ENCODE peak calls at places on chromosome 6, in ten cellular contexts. P is tibial nerve, S is cardiac muscle cell, B is thoracic aorta, G is cardiac fibroblast, C is fibroblast of lung, N is GM12865, L is tibial artery, H is Panc1, K is uterus. W is an unnamed sample.

GRCh38 chr6:45376310-45377040 is 1.3 kb downstream of the SUPT3H start:
- DNase-seq in G (peak; percentile 61), P (no peak), S (peak; percentile 40), B (no peak), K (no peak), C (peak; percentile 67), L (no peak), N (no peak), H (no peak), W (no peak)

GRCh38 chr6:5053038-5053437 is 32.1 kb upstream of the PPP1R3G start:
- DNase-seq in K (no peak), H (no peak), S (no peak), P (no peak), C (peak; percentile 47), G (peak; percentile 55), B (no peak), L (no peak), N (no peak), W (no peak)

GRCh38 chr6:52517502-52518278 is 59.2 kb downstream of the TRAM2 start:
- DNase-seq in G (peak; percentile 98), L (peak; percentile 94), N (peak; percentile 69), K (peak; percentile 94), H (peak; percentile 75), B (peak; percentile 96), P (peak; percentile 55), S (no peak), C (peak; percentile 97), W (peak; percentile 92)

GRCh38 chr6:133184798-133185380 is 56.3 kb upstream of the EYA4 start:
- DNase-seq in G (peak; percentile 62), S (peak; percentile 13), K (no peak), B (no peak), N (peak; percentile 10), H (no peak), C (peak; percentile 23), P (no peak), L (no peak), W (peak; percentile 26)

GRCh38 chr6:97401533-97401932 is 118.5 kb upstream of the MMS22L start:
- DNase-seq in N (no peak), L (no peak), B (no peak), K (no peak), P (no peak), G (peak; percentile 44), S (no peak), C (peak; percentile 86), H (no peak), W (peak; percentile 13)

GRCh38 chr6:76876922-76877553 is 586.3 kb downstream of the HTR1B start:
- DNase-seq in B (no peak), C (peak; percentile 6), L (no peak), H (no peak), K (no peak), G (peak; percentile 77), P (no peak), N (peak; percentile 43), S (peak; percentile 87), W (no peak)

GRCh38 chr6:125510405-125510804 is 208.6 kb upstream of the HDDC2 start:
- DNase-seq in S (no peak), B (no peak), K (no peak), P (no peak), C (no peak), G (no peak), L (no peak), H (no peak), N (no peak), W (no peak)

GRCh38 chr6:7087066-7087465 is 20.7 kb upstream of the RREB1 start:
- DNase-seq in C (peak; percentile 25), L (no peak), N (no peak), B (no peak), S (no peak), G (peak; percentile 42), H (no peak), P (no peak), K (no peak), W (no peak)

GRCh38 chr6:42979523-42980177 is 669 bp upstream of the PEX6 start:
- DNase-seq in B (no peak), K (no peak), C (peak; percentile 47), P (no peak), S (no peak), H (no peak), N (no peak), G (no peak), L (no peak), W (no peak)

GRCh38 chr6:4268171-4268570 is 132.8 kb upstream of the ECI2 start:
- DNase-seq in H (no peak), C (no peak), N (no peak), G (no peak), B (no peak), L (no peak), K (no peak), P (no peak), S (no peak), W (no peak)

GRCh38 chr6:118876201-118876600 is 17.8 kb upstream of the ASF1A start:
- DNase-seq in H (no peak), G (no peak), L (no peak), P (no peak), S (no peak), K (no peak), N (no peak), B (no peak), C (peak; percentile 44), W (no peak)

GRCh38 chr6:83846291-83846690 is 6.9 kb upstream of the RIPPLY2 start:
- DNase-seq in K (no peak), P (no peak), L (no peak), C (no peak), H (no peak), N (no peak), S (no peak), B (no peak), G (no peak), W (no peak)

GRCh38 chr6:129131282-129131681 is 248.3 kb downstream of the LAMA2 start:
- DNase-seq in G (peak; percentile 80), C (no peak), L (peak; percentile 84), H (no peak), K (peak; percentile 72), S (no peak), P (peak; percentile 60), B (no peak), N (no peak), W (no peak)

GRCh38 chr6:160667854-160668481 is 3.9 kb upstream of the LPA start:
- DNase-seq in C (no peak), G (no peak), B (no peak), S (peak; percentile 2), K (no peak), N (peak; percentile 62), L (no peak), P (no peak), H (peak; percentile 25), W (no peak)

GRCh38 chr6:92779758-92780157 is 639.6 kb downstream of the EPHA7 start:
- DNase-seq in S (peak; percentile 78), K (peak; percentile 47), L (peak; percentile 20), H (no peak), G (peak; percentile 61), C (peak; percentile 70), N (no peak), B (no peak), P (no peak), W (peak; percentile 46)

GRCh38 chr6:113901482-113901881 is 44.3 kb downstream of the MARCKS start:
- DNase-seq in B (no peak), H (no peak), L (no peak), C (peak; percentile 76), K (no peak), N (no peak), S (no peak), P (no peak), G (peak; percentile 32), W (no peak)

GRCh38 chr6:36268478-36269248 is 1.2 kb upstream of the PNPLA1 start:
- DNase-seq in K (peak; percentile 44), L (no peak), P (no peak), H (no peak), N (no peak), B (no peak), C (peak; percentile 33), S (no peak), G (peak; percentile 59), W (no peak)

GRCh38 chr6:106287215-106287614 is 38.3 kb downstream of the ATG5 start:
- DNase-seq in C (peak; percentile 31), S (no peak), P (no peak), G (no peak), B (no peak), L (no peak), N (no peak), H (no peak), K (no peak), W (no peak)

GRCh38 chr6:103578115-103578514 is 1281.6 kb downstream of the HACE1 start:
- DNase-seq in G (no peak), C (no peak), H (no peak), L (no peak), B (no peak), K (no peak), N (no peak), P (no peak), S (no peak), W (no peak)

DNA sequence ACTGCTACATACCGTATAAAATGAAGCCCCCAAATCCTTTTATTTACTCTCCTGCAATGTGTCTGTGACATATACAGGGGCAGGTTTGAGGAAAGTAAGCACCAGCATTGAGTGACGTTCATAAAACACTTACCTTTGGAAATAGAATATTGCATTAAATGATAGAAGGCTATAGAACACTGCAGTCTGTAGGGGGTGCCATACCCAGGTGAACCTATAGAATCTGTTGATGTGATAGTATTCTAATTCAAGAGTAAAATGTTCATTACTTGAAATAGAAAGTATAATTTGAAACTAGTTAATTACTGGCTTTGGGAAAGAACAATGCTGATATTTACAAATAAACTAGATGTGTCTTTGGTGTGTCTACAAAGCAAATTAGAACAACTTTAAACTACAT is 47.0 kb upstream of the PRL start:
- DNase-seq in G (no peak), S (no peak), B (no peak), P (no peak), H (no peak), L (no peak), K (no peak), C (no peak), N (no peak), W (no peak)
- TF ChIP-seq CTCF in G (peak; percentile 1), S (no peak), B (no peak), P (no peak), H (peak; percentile 26), L (no peak), K (no peak), C (no peak), N (peak; percentile 17), W (no peak)

GRCh38 chr6:138654715-138655634 is 118.6 kb upstream of the CCDC28A start:
- DNase-seq in L (no peak), P (no peak), K (no peak), G (peak; percentile 44), B (no peak), N (peak; percentile 51), C (peak; percentile 70), S (no peak), H (no peak), W (no peak)
- H3K4me3 ChIP-seq in L (no peak overlapping the region), P (no peak overlapping the region), K (no peak overlapping the region), G (peak overlapping the region; percentile 33), B (no peak overlapping the region), N (no peak overlapping the region), C (no peak overlapping the region), S (no peak overlapping the region), H (peak overlapping the region; percentile 14), W (no peak overlapping the region)

GRCh38 chr6:112330071-112330876 is 16.9 kb upstream of the RFPL4B start:
- DNase-seq in P (no peak), L (no peak), K (no peak), H (no peak), C (peak; percentile 60), G (peak; percentile 54), B (no peak), S (no peak), N (no peak), W (no peak)
- TF ChIP-seq CTCF in P (no peak), L (no peak), K (no peak), H (no peak), C (peak; percentile 30), G (peak; percentile 19), B (no peak), S (no peak), N (no peak), W (peak; percentile 31)

GRCh38 chr6:78810698-78811097 is 56.7 kb upstream of the IRAK1BP1 start:
- DNase-seq in B (no peak), K (no peak), P (no peak), H (no peak), C (peak; percentile 40), G (peak; percentile 19), L (no peak), N (no peak), S (no peak), W (no peak)
- H3K4me3 ChIP-seq in B (no peak overlapping the region), K (no peak overlapping the region), P (no peak overlapping the region), H (no peak overlapping the region), C (no peak overlapping the region), G (no peak overlapping the region), L (no peak overlapping the region), N (no peak overlapping the region), S (no peak overlapping the region), W (no peak overlapping the region)

W was measured in astrocyte of the cerebellum.